ENCODE peak calls at places on chromosomes 3 and 15, in six cellular contexts. One of them, this sample, is unnamed.

GRCh38 chr3:130759692-130760338 is 13.2 kb upstream of the PIK3R4 start:
- DNase-seq in fibroblast of the aortic adventitia: peak
- DNase-seq in fibroblast of villous mesenchyme: peak
- DNase-seq in AG10803: peak
- DNase-seq in choroid plexus epithelial cell: peak
- DNase-seq in GM12865: peak
- DNase-seq in this sample: peak

GRCh38 chr3:197300361-197300760 is 1.9 kb upstream of the DLG1 start:
- DNase-seq in fibroblast of the aortic adventitia: peak
- DNase-seq in fibroblast of villous mesenchyme: peak
- DNase-seq in AG10803: no peak
- DNase-seq in choroid plexus epithelial cell: no peak
- DNase-seq in GM12865: no peak
- DNase-seq in this sample: no peak

GRCh38 chr3:46410669-46411068 is 3.6 kb downstream of the CCRL2 start:
- DNase-seq in fibroblast of the aortic adventitia: peak
- DNase-seq in fibroblast of villous mesenchyme: no peak
- DNase-seq in AG10803: no peak
- DNase-seq in choroid plexus epithelial cell: peak
- DNase-seq in GM12865: no peak
- DNase-seq in this sample: no peak

GRCh38 chr3:69710153-69710977 is 28.9 kb upstream of the MITF start:
- DNase-seq in fibroblast of the aortic adventitia: no peak
- DNase-seq in fibroblast of villous mesenchyme: no peak
- DNase-seq in AG10803: peak
- DNase-seq in choroid plexus epithelial cell: peak
- DNase-seq in GM12865: no peak
- DNase-seq in this sample: no peak

GRCh38 chr15:99755692-99756409 is 22.6 kb upstream of the LYSMD4 start:
- DNase-seq in fibroblast of the aortic adventitia: peak
- DNase-seq in fibroblast of villous mesenchyme: peak
- DNase-seq in AG10803: peak
- DNase-seq in choroid plexus epithelial cell: peak
- DNase-seq in GM12865: peak
- DNase-seq in this sample: peak

GRCh38 chr3:177812492-177812891 is 615.2 kb upstream of the TBL1XR1 start:
- DNase-seq in fibroblast of the aortic adventitia: no peak
- DNase-seq in fibroblast of villous mesenchyme: no peak
- DNase-seq in AG10803: no peak
- DNase-seq in choroid plexus epithelial cell: no peak
- DNase-seq in GM12865: no peak
- DNase-seq in this sample: no peak

GRCh38 chr3:120275553-120276092 is 9.4 kb downstream of the GPR156 start:
- DNase-seq in fibroblast of the aortic adventitia: no peak
- DNase-seq in fibroblast of villous mesenchyme: no peak
- DNase-seq in AG10803: no peak
- DNase-seq in choroid plexus epithelial cell: no peak
- DNase-seq in GM12865: no peak
- DNase-seq in this sample: no peak

GRCh38 chr15:74340139-74340538 is 27.3 kb downstream of the CYP11A1 start:
- DNase-seq in fibroblast of the aortic adventitia: peak
- DNase-seq in fibroblast of villous mesenchyme: peak
- DNase-seq in AG10803: peak
- DNase-seq in choroid plexus epithelial cell: no peak
- DNase-seq in GM12865: no peak
- DNase-seq in this sample: no peak

GRCh38 chr15:60184579-60184978 is 180.5 kb downstream of the FOXB1 start:
- DNase-seq in fibroblast of the aortic adventitia: no peak
- DNase-seq in fibroblast of villous mesenchyme: no peak
- DNase-seq in AG10803: no peak
- DNase-seq in choroid plexus epithelial cell: peak
- DNase-seq in GM12865: no peak
- DNase-seq in this sample: no peak

GRCh38 chr15:25242957-25243799 is 195.6 kb downstream of the UBE3A start:
- DNase-seq in fibroblast of the aortic adventitia: no peak
- DNase-seq in fibroblast of villous mesenchyme: no peak
- DNase-seq in AG10803: no peak
- DNase-seq in choroid plexus epithelial cell: no peak
- DNase-seq in GM12865: no peak
- DNase-seq in this sample: no peak

DNA sequence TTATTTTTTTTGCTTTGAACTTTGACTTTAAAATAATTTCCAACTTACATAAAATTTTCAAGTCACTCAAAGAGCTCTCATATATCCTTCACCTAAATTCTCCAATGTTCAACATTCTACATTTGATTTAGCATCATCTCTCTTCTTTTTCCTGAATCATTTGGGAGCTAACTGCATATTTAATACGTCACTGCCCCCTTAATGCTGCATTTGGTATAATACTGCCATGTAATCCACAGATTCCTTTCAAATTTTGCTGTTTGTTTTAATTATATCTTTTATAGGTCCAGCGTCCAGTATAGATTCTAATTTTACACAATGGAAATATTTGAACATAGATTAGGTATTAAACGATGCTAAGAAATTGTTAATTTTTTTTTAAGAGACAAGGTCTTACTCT is 2.3 kb upstream of the EIF2AK4 start:
- DNase-seq in fibroblast of the aortic adventitia: no peak
- DNase-seq in fibroblast of villous mesenchyme: no peak
- DNase-seq in AG10803: no peak
- DNase-seq in choroid plexus epithelial cell: no peak
- DNase-seq in GM12865: no peak
- DNase-seq in this sample: no peak
- TF ChIP-seq CTCF in fibroblast of the aortic adventitia: no peak
- TF ChIP-seq CTCF in fibroblast of villous mesenchyme: peak
- TF ChIP-seq CTCF in AG10803: peak
- TF ChIP-seq CTCF in choroid plexus epithelial cell: peak
- TF ChIP-seq CTCF in GM12865: no peak
- TF ChIP-seq CTCF in this sample: no peak

GRCh38 chr3:159825216-159825854 is 163.3 kb upstream of the IL12A start:
- DNase-seq in fibroblast of the aortic adventitia: peak
- DNase-seq in fibroblast of villous mesenchyme: no peak
- DNase-seq in AG10803: no peak
- DNase-seq in choroid plexus epithelial cell: no peak
- DNase-seq in GM12865: no peak
- DNase-seq in this sample: no peak
- TF ChIP-seq CTCF in fibroblast of the aortic adventitia: no peak
- TF ChIP-seq CTCF in fibroblast of villous mesenchyme: no peak
- TF ChIP-seq CTCF in AG10803: no peak
- TF ChIP-seq CTCF in choroid plexus epithelial cell: no peak
- TF ChIP-seq CTCF in GM12865: no peak
- TF ChIP-seq CTCF in this sample: no peak

GRCh38 chr3:190000187-190000860 is 120.4 kb downstream of the P3H2 start:
- DNase-seq in fibroblast of the aortic adventitia: no peak
- DNase-seq in fibroblast of villous mesenchyme: no peak
- DNase-seq in AG10803: no peak
- DNase-seq in choroid plexus epithelial cell: no peak
- DNase-seq in GM12865: no peak
- DNase-seq in this sample: no peak
- TF ChIP-seq CTCF in fibroblast of the aortic adventitia: no peak
- TF ChIP-seq CTCF in fibroblast of villous mesenchyme: no peak
- TF ChIP-seq CTCF in AG10803: no peak
- TF ChIP-seq CTCF in choroid plexus epithelial cell: no peak
- TF ChIP-seq CTCF in GM12865: no peak
- TF ChIP-seq CTCF in this sample: no peak

GRCh38 chr3:54003136-54003535 is 111.5 kb upstream of the SELENOK start:
- DNase-seq in fibroblast of the aortic adventitia: no peak
- DNase-seq in fibroblast of villous mesenchyme: no peak
- DNase-seq in AG10803: no peak
- DNase-seq in choroid plexus epithelial cell: no peak
- DNase-seq in GM12865: no peak
- DNase-seq in this sample: no peak
- TF ChIP-seq CTCF in fibroblast of the aortic adventitia: no peak
- TF ChIP-seq CTCF in fibroblast of villous mesenchyme: no peak
- TF ChIP-seq CTCF in AG10803: no peak
- TF ChIP-seq CTCF in choroid plexus epithelial cell: no peak
- TF ChIP-seq CTCF in GM12865: no peak
- TF ChIP-seq CTCF in this sample: no peak

GRCh38 chr3:65438096-65438495 is 600.6 kb downstream of the MAGI1 start:
- DNase-seq in fibroblast of the aortic adventitia: no peak
- DNase-seq in fibroblast of villous mesenchyme: no peak
- DNase-seq in AG10803: no peak
- DNase-seq in choroid plexus epithelial cell: no peak
- DNase-seq in GM12865: peak
- DNase-seq in this sample: no peak

GRCh38 chr3:65439641-65440040 is 599.1 kb downstream of the MAGI1 start:
- DNase-seq in fibroblast of the aortic adventitia: peak
- DNase-seq in fibroblast of villous mesenchyme: peak
- DNase-seq in AG10803: peak
- DNase-seq in choroid plexus epithelial cell: peak
- DNase-seq in GM12865: peak
- DNase-seq in this sample: peak

GRCh38 chr3:65438612-65439011 is 600.1 kb downstream of the MAGI1 start:
- DNase-seq in fibroblast of the aortic adventitia: no peak
- DNase-seq in fibroblast of villous mesenchyme: no peak
- DNase-seq in AG10803: no peak
- DNase-seq in choroid plexus epithelial cell: no peak
- DNase-seq in GM12865: no peak
- DNase-seq in this sample: no peak

GRCh38 chr3:65433480-65433879 is 605.2 kb downstream of the MAGI1 start:
- DNase-seq in fibroblast of the aortic adventitia: no peak
- DNase-seq in fibroblast of villous mesenchyme: no peak
- DNase-seq in AG10803: no peak
- DNase-seq in choroid plexus epithelial cell: no peak
- DNase-seq in GM12865: peak
- DNase-seq in this sample: no peak

GRCh38 chr3:65436580-65436979 is 602.1 kb downstream of the MAGI1 start:
- DNase-seq in fibroblast of the aortic adventitia: no peak
- DNase-seq in fibroblast of villous mesenchyme: peak
- DNase-seq in AG10803: no peak
- DNase-seq in choroid plexus epithelial cell: peak
- DNase-seq in GM12865: peak
- DNase-seq in this sample: peak
- TF ChIP-seq CTCF in fibroblast of the aortic adventitia: peak
- TF ChIP-seq CTCF in fibroblast of villous mesenchyme: peak
- TF ChIP-seq CTCF in AG10803: peak
- TF ChIP-seq CTCF in choroid plexus epithelial cell: peak
- TF ChIP-seq CTCF in GM12865: peak
- TF ChIP-seq CTCF in this sample: peak

GRCh38 chr3:78823434-78823833 is 944.4 kb downstream of the ROBO1 start:
- DNase-seq in fibroblast of the aortic adventitia: no peak
- DNase-seq in fibroblast of villous mesenchyme: no peak
- DNase-seq in AG10803: no peak
- DNase-seq in choroid plexus epithelial cell: no peak
- DNase-seq in GM12865: no peak
- DNase-seq in this sample: no peak
- TF ChIP-seq CTCF in fibroblast of the aortic adventitia: no peak
- TF ChIP-seq CTCF in fibroblast of villous mesenchyme: no peak
- TF ChIP-seq CTCF in AG10803: no peak
- TF ChIP-seq CTCF in choroid plexus epithelial cell: no peak
- TF ChIP-seq CTCF in GM12865: no peak
- TF ChIP-seq CTCF in this sample: no peak

GRCh38 chr3:184176377-184177330 is 2.0 kb downstream of the AP2M1 start:
- DNase-seq in fibroblast of the aortic adventitia: peak
- DNase-seq in fibroblast of villous mesenchyme: peak
- DNase-seq in AG10803: peak
- DNase-seq in choroid plexus epithelial cell: peak
- DNase-seq in GM12865: no peak
- DNase-seq in this sample: peak
- TF ChIP-seq CTCF in fibroblast of the aortic adventitia: peak
- TF ChIP-seq CTCF in fibroblast of villous mesenchyme: no peak
- TF ChIP-seq CTCF in AG10803: no peak
- TF ChIP-seq CTCF in choroid plexus epithelial cell: no peak
- TF ChIP-seq CTCF in GM12865: no peak
- TF ChIP-seq CTCF in this sample: no peak